ENCODE peak calls at places on chromosomes 12 and 14, in six cellular contexts. H is psoas muscle, Q is mammary epithelial cell, L is stomach, J is PC-9, T is uterus. S is an unnamed sample.

GRCh38 chr14:58942516-58942915 is 246.0 kb upstream of the DAAM1 start:
- DNase-seq in H (no peak), Q (peak; percentile 53), L (no peak), J (no peak), T (no peak), S (no peak)

GRCh38 chr12:88623777-88624548 is 43.7 kb upstream of the KITLG start:
- DNase-seq in H (no peak), Q (peak; percentile 22), L (no peak), J (no peak), T (no peak), S (no peak)

GRCh38 chr14:100115726-100116125 is 43.7 kb downstream of the DEGS2 start:
- DNase-seq in H (no peak), Q (no peak), L (no peak), J (no peak), T (no peak), S (no peak)

GRCh38 chr12:90003688-90004087 is 295.1 kb upstream of the ATP2B1 start:
- DNase-seq in H (no peak), Q (no peak), L (no peak), J (no peak), T (no peak), S (no peak)

GRCh38 chr14:72965249-72965648 is 39.0 kb downstream of the DCAF4 start:
- DNase-seq in H (peak; percentile 62), Q (peak; percentile 63), L (no peak), J (peak; percentile 57), T (no peak), S (peak; percentile 33)

GRCh38 chr14:83291716-83292115 is 1758.1 kb upstream of the SEL1L start:
- DNase-seq in H (no peak), Q (no peak), L (no peak), J (no peak), T (no peak), S (peak; percentile 30)

GRCh38 chr12:101229841-101230241 is 19.8 kb upstream of the SLC5A8 start:
- DNase-seq in H (no peak), Q (no peak), L (no peak), J (no peak), T (no peak), S (no peak)

GRCh38 chr14:54737132-54737711 is 165.4 kb downstream of the GCH1 start:
- DNase-seq in H (peak; percentile 48), Q (peak; percentile 70), L (no peak), J (peak; percentile 84), T (no peak), S (peak; percentile 74)

GRCh38 chr12:6899837-6900519 is 4.6 kb upstream of the LRRC23 start:
- DNase-seq in H (no peak), Q (no peak), L (peak; percentile 58), J (no peak), T (peak; percentile 56), S (peak; percentile 48)

GRCh38 chr12:121218588-121219352 is 8.8 kb downstream of the P2RX4 start:
- DNase-seq in H (no peak), Q (no peak), L (no peak), J (no peak), T (no peak), S (no peak)

GRCh38 chr14:74954232-74954946 is 1.0 kb downstream of the PGF start:
- DNase-seq in H (peak; percentile 64), Q (no peak), L (no peak), J (no peak), T (no peak), S (no peak)

GRCh38 chr12:113346387-113346786 is 11.5 kb upstream of the SLC8B1 start:
- DNase-seq in H (no peak), Q (no peak), L (no peak), J (no peak), T (no peak), S (no peak)

GRCh38 chr12:105759172-105759571 is 379.6 kb downstream of the NUAK1 start:
- DNase-seq in H (no peak), Q (no peak), L (no peak), J (no peak), T (no peak), S (no peak)
- TF ChIP-seq CTCF in H (no peak), Q (no peak), L (no peak), J (no peak), T (no peak), S (peak; percentile 10)

DNA sequence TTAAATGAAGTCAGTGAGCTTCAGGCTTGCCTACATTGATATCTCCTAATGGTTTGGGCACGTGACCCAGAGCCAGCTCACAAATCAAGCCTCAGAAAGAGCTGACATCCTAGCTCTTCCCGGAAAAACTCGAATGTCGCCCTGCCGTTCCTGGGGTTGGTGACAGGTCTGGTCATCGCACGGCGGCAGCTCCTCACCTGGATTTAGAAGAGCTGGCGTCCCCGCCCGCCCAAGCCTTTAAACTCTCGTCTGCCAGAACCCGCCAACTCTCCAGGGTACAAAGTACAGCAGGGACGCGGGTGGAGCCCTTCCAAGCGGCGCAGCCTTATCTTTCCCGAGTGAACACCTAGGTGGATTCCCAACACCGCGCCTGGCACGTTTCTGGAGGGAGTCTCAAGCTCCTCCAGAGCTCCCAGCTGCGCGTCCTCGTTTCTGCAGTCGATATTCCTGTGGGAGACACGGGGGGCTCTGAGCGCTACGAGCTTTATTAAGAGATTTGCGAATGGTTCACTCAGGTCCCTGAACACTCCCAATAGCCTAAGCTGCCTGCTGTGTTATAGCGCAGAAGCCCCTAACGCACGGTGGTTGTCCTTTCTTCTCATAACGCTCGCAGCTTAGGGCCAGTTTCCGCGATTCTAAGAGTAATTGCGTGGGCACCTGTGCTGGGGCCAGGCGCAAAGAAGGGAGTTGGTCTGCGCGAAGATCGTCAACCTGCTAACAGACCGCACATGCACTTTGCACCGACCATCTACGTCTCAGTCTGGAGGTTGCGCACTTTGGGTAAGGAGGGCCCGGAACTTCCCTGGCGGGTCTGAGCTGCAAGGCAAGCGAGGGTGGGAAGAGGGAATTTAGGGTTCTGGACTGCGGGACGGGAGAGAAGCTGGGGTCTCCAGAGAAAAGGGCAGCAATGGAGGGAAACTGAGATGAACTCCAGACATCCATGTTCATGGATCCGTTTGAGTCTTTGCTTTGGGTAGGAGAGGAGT is at the start of gene SSTR1:
- DNase-seq in H (peak; percentile 27), Q (no peak), L (peak; percentile 94), J (no peak), T (no peak), S (no peak)
- H3K4me3 ChIP-seq in H (peak within 1 kb of the TSS; percentile 62), Q (no peak within 1 kb of the TSS), L (peak within 1 kb of the TSS; percentile 53), J (peak within 1 kb of the TSS; percentile 48), T (peak within 1 kb of the TSS; percentile 8), S (no peak within 1 kb of the TSS)

GRCh38 chr12:116278259-116278595 is 734 bp upstream of the MED13L start:
- DNase-seq in H (no peak), Q (no peak), L (no peak), J (no peak), T (no peak), S (no peak)

GRCh38 chr12:116278667-116279066 is 1.2 kb upstream of the MED13L start:
- DNase-seq in H (no peak), Q (no peak), L (no peak), J (no peak), T (no peak), S (no peak)

GRCh38 chr12:116274552-116275375 is 2.7 kb downstream of the MED13L start:
- DNase-seq in H (no peak), Q (no peak), L (no peak), J (no peak), T (no peak), S (no peak)

GRCh38 chr12:116276433-116277216 is 868 bp downstream of the MED13L start:
- DNase-seq in H (peak; percentile 81), Q (peak; percentile 69), L (peak; percentile 77), J (peak; percentile 51), T (peak; percentile 73), S (peak; percentile 79)

GRCh38 chr12:116277393-116278258 is at the start of gene MED13L:
- DNase-seq in H (peak; percentile 94), Q (peak; percentile 83), L (peak; percentile 91), J (peak; percentile 66), T (peak; percentile 86), S (peak; percentile 88)
- TF ChIP-seq CTCF in H (peak; percentile 50), Q (no peak), L (no peak), J (no peak), T (peak; percentile 28), S (peak; percentile 27)

DNA sequence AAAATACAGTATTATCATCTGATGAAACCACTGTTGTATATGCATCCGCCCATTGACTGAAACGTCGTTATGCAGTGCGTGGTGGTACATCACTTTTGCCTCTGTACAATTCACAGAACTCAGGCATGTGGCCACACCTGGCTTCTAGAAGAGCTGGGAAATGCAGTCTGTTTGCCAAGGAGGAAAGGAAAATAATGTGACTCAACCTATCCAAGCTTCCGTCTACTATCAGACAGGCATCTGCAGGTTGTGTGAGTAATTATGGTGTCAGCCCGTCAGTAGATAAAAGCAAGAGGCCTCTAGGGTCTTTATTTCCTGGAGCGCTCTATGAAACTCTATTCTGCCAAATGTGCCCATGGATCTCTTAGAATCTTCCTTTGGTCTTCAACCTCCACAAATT is 111.6 kb downstream of the BBS10 start:
- DNase-seq in H (no peak), Q (peak; percentile 95), L (no peak), J (peak; percentile 87), T (no peak), S (peak; percentile 60)
- H3K4me3 ChIP-seq in H (no peak overlapping the region), Q (no peak overlapping the region), L (no peak overlapping the region), J (no peak overlapping the region), T (no peak overlapping the region), S (no peak overlapping the region)

S was measured in choroid plexus epithelial cell.